ENCODE peak calls at places on chromosomes 13 and 19, in eight cellular contexts. One of them, this sample, is unnamed.

GRCh38 chr13:28817204-28817603 is 2.9 kb upstream of the MTUS2 start:
- DNase-seq in NAMALWA: no peak
- DNase-seq in CD4-positive, alpha-beta T cell: no peak
- DNase-seq in WTC11: peak
- DNase-seq in stimulated activated CD8-positive, alpha-beta memory T cell treated with anti-CD3 and anti-CD28 coated beads, Interleukin-7, amount 100 ng/mL, for 24 hours: no peak
- DNase-seq in neuronal stem cell: no peak
- DNase-seq in stimulated activated naive CD4-positive, alpha-beta T cell: no peak
- DNase-seq in NCI-H2081: no peak
- DNase-seq in this sample: no peak

GRCh38 chr13:33081666-33082065 is 65.4 kb downstream of the KL start:
- DNase-seq in NAMALWA: no peak
- DNase-seq in CD4-positive, alpha-beta T cell: no peak
- DNase-seq in WTC11: no peak
- DNase-seq in stimulated activated CD8-positive, alpha-beta memory T cell treated with anti-CD3 and anti-CD28 coated beads, Interleukin-7, amount 100 ng/mL, for 24 hours: no peak
- DNase-seq in neuronal stem cell: no peak
- DNase-seq in stimulated activated naive CD4-positive, alpha-beta T cell: no peak
- DNase-seq in NCI-H2081: no peak
- DNase-seq in this sample: no peak

GRCh38 chr13:98746968-98747367 is 5.5 kb downstream of the SLC15A1 start:
- DNase-seq in NAMALWA: no peak
- DNase-seq in CD4-positive, alpha-beta T cell: no peak
- DNase-seq in WTC11: no peak
- DNase-seq in stimulated activated CD8-positive, alpha-beta memory T cell treated with anti-CD3 and anti-CD28 coated beads, Interleukin-7, amount 100 ng/mL, for 24 hours: no peak
- DNase-seq in neuronal stem cell: no peak
- DNase-seq in stimulated activated naive CD4-positive, alpha-beta T cell: no peak
- DNase-seq in NCI-H2081: no peak
- DNase-seq in this sample: no peak

GRCh38 chr13:98105929-98106336 is 37.0 kb upstream of the FARP1 start:
- DNase-seq in NAMALWA: no peak
- DNase-seq in CD4-positive, alpha-beta T cell: no peak
- DNase-seq in WTC11: no peak
- DNase-seq in stimulated activated CD8-positive, alpha-beta memory T cell treated with anti-CD3 and anti-CD28 coated beads, Interleukin-7, amount 100 ng/mL, for 24 hours: no peak
- DNase-seq in neuronal stem cell: no peak
- DNase-seq in stimulated activated naive CD4-positive, alpha-beta T cell: no peak
- DNase-seq in NCI-H2081: no peak
- DNase-seq in this sample: no peak

GRCh38 chr13:44713793-44714469 is 137.8 kb upstream of the TSC22D1 start:
- DNase-seq in NAMALWA: no peak
- DNase-seq in CD4-positive, alpha-beta T cell: no peak
- DNase-seq in WTC11: no peak
- DNase-seq in stimulated activated CD8-positive, alpha-beta memory T cell treated with anti-CD3 and anti-CD28 coated beads, Interleukin-7, amount 100 ng/mL, for 24 hours: no peak
- DNase-seq in neuronal stem cell: no peak
- DNase-seq in stimulated activated naive CD4-positive, alpha-beta T cell: no peak
- DNase-seq in NCI-H2081: no peak
- DNase-seq in this sample: no peak

GRCh38 chr19:7933411-7933810 is 7.5 kb upstream of the CTXN1 start:
- DNase-seq in NAMALWA: peak
- DNase-seq in CD4-positive, alpha-beta T cell: no peak
- DNase-seq in WTC11: no peak
- DNase-seq in stimulated activated CD8-positive, alpha-beta memory T cell treated with anti-CD3 and anti-CD28 coated beads, Interleukin-7, amount 100 ng/mL, for 24 hours: no peak
- DNase-seq in neuronal stem cell: no peak
- DNase-seq in stimulated activated naive CD4-positive, alpha-beta T cell: no peak
- DNase-seq in NCI-H2081: no peak
- DNase-seq in this sample: no peak

GRCh38 chr19:48878219-48879024 is 6.2 kb downstream of the PPP1R15A start:
- DNase-seq in NAMALWA: peak
- DNase-seq in CD4-positive, alpha-beta T cell: no peak
- DNase-seq in WTC11: no peak
- DNase-seq in stimulated activated CD8-positive, alpha-beta memory T cell treated with anti-CD3 and anti-CD28 coated beads, Interleukin-7, amount 100 ng/mL, for 24 hours: no peak
- DNase-seq in neuronal stem cell: no peak
- DNase-seq in stimulated activated naive CD4-positive, alpha-beta T cell: no peak
- DNase-seq in NCI-H2081: no peak
- DNase-seq in this sample: peak

GRCh38 chr13:41418027-41418426 is 39.3 kb upstream of the RGCC start:
- DNase-seq in NAMALWA: no peak
- DNase-seq in CD4-positive, alpha-beta T cell: no peak
- DNase-seq in WTC11: no peak
- DNase-seq in stimulated activated CD8-positive, alpha-beta memory T cell treated with anti-CD3 and anti-CD28 coated beads, Interleukin-7, amount 100 ng/mL, for 24 hours: no peak
- DNase-seq in neuronal stem cell: no peak
- DNase-seq in stimulated activated naive CD4-positive, alpha-beta T cell: no peak
- DNase-seq in NCI-H2081: no peak
- DNase-seq in this sample: no peak

GRCh38 chr19:56291857-56292256 is 19.3 kb downstream of the EDDM13 start:
- DNase-seq in NAMALWA: no peak
- DNase-seq in CD4-positive, alpha-beta T cell: no peak
- DNase-seq in WTC11: no peak
- DNase-seq in stimulated activated CD8-positive, alpha-beta memory T cell treated with anti-CD3 and anti-CD28 coated beads, Interleukin-7, amount 100 ng/mL, for 24 hours: no peak
- DNase-seq in neuronal stem cell: no peak
- DNase-seq in stimulated activated naive CD4-positive, alpha-beta T cell: no peak
- DNase-seq in NCI-H2081: no peak
- DNase-seq in this sample: no peak

GRCh38 chr19:35513231-35513974 is at the start of gene DMKN:
- DNase-seq in NAMALWA: no peak
- DNase-seq in CD4-positive, alpha-beta T cell: no peak
- DNase-seq in WTC11: no peak
- DNase-seq in stimulated activated CD8-positive, alpha-beta memory T cell treated with anti-CD3 and anti-CD28 coated beads, Interleukin-7, amount 100 ng/mL, for 24 hours: no peak
- DNase-seq in neuronal stem cell: no peak
- DNase-seq in stimulated activated naive CD4-positive, alpha-beta T cell: no peak
- DNase-seq in NCI-H2081: no peak
- DNase-seq in this sample: no peak

GRCh38 chr19:54444737-54445136 is 4.3 kb upstream of the LENG8 start:
- DNase-seq in NAMALWA: no peak
- DNase-seq in CD4-positive, alpha-beta T cell: no peak
- DNase-seq in WTC11: no peak
- DNase-seq in stimulated activated CD8-positive, alpha-beta memory T cell treated with anti-CD3 and anti-CD28 coated beads, Interleukin-7, amount 100 ng/mL, for 24 hours: no peak
- DNase-seq in neuronal stem cell: no peak
- DNase-seq in stimulated activated naive CD4-positive, alpha-beta T cell: no peak
- DNase-seq in NCI-H2081: no peak
- DNase-seq in this sample: no peak

GRCh38 chr19:40599331-40600085 is 1.7 kb upstream of the LTBP4 start:
- DNase-seq in NAMALWA: no peak
- DNase-seq in CD4-positive, alpha-beta T cell: no peak
- DNase-seq in WTC11: no peak
- DNase-seq in stimulated activated CD8-positive, alpha-beta memory T cell treated with anti-CD3 and anti-CD28 coated beads, Interleukin-7, amount 100 ng/mL, for 24 hours: no peak
- DNase-seq in neuronal stem cell: no peak
- DNase-seq in stimulated activated naive CD4-positive, alpha-beta T cell: no peak
- DNase-seq in NCI-H2081: no peak
- DNase-seq in this sample: no peak

GRCh38 chr19:1312732-1313694 is 27.3 kb downstream of the EFNA2 start:
- DNase-seq in NAMALWA: no peak
- DNase-seq in CD4-positive, alpha-beta T cell: no peak
- DNase-seq in WTC11: no peak
- DNase-seq in stimulated activated CD8-positive, alpha-beta memory T cell treated with anti-CD3 and anti-CD28 coated beads, Interleukin-7, amount 100 ng/mL, for 24 hours: no peak
- DNase-seq in neuronal stem cell: no peak
- DNase-seq in stimulated activated naive CD4-positive, alpha-beta T cell: no peak
- DNase-seq in NCI-H2081: no peak
- DNase-seq in this sample: no peak

GRCh38 chr19:7224205-7224833 is 69.9 kb downstream of the INSR start:
- DNase-seq in NAMALWA: no peak
- DNase-seq in CD4-positive, alpha-beta T cell: no peak
- DNase-seq in WTC11: no peak
- DNase-seq in stimulated activated CD8-positive, alpha-beta memory T cell treated with anti-CD3 and anti-CD28 coated beads, Interleukin-7, amount 100 ng/mL, for 24 hours: no peak
- DNase-seq in neuronal stem cell: no peak
- DNase-seq in stimulated activated naive CD4-positive, alpha-beta T cell: no peak
- DNase-seq in NCI-H2081: no peak
- DNase-seq in this sample: no peak

GRCh38 chr19:53823380-53824120 is 564 bp downstream of the NLRP12 start:
- DNase-seq in NAMALWA: no peak
- DNase-seq in CD4-positive, alpha-beta T cell: no peak
- DNase-seq in WTC11: no peak
- DNase-seq in stimulated activated CD8-positive, alpha-beta memory T cell treated with anti-CD3 and anti-CD28 coated beads, Interleukin-7, amount 100 ng/mL, for 24 hours: no peak
- DNase-seq in neuronal stem cell: no peak
- DNase-seq in stimulated activated naive CD4-positive, alpha-beta T cell: no peak
- DNase-seq in NCI-H2081: no peak
- DNase-seq in this sample: no peak

GRCh38 chr13:60230593-60230992 is 66.9 kb upstream of the DIAPH3 start:
- DNase-seq in NAMALWA: no peak
- DNase-seq in CD4-positive, alpha-beta T cell: no peak
- DNase-seq in WTC11: no peak
- DNase-seq in stimulated activated CD8-positive, alpha-beta memory T cell treated with anti-CD3 and anti-CD28 coated beads, Interleukin-7, amount 100 ng/mL, for 24 hours: no peak
- DNase-seq in neuronal stem cell: no peak
- DNase-seq in stimulated activated naive CD4-positive, alpha-beta T cell: no peak
- DNase-seq in NCI-H2081: no peak
- DNase-seq in this sample: no peak

GRCh38 chr19:38769635-38770211 is 3.6 kb downstream of the LGALS7 start:
- DNase-seq in NAMALWA: peak
- DNase-seq in CD4-positive, alpha-beta T cell: peak
- DNase-seq in WTC11: peak
- DNase-seq in stimulated activated CD8-positive, alpha-beta memory T cell treated with anti-CD3 and anti-CD28 coated beads, Interleukin-7, amount 100 ng/mL, for 24 hours: peak
- DNase-seq in neuronal stem cell: no peak
- DNase-seq in stimulated activated naive CD4-positive, alpha-beta T cell: peak
- DNase-seq in NCI-H2081: no peak
- DNase-seq in this sample: peak

GRCh38 chr19:45322744-45323281 is at the start of gene CKM:
- DNase-seq in NAMALWA: no peak
- DNase-seq in CD4-positive, alpha-beta T cell: no peak
- DNase-seq in WTC11: no peak
- DNase-seq in stimulated activated CD8-positive, alpha-beta memory T cell treated with anti-CD3 and anti-CD28 coated beads, Interleukin-7, amount 100 ng/mL, for 24 hours: no peak
- DNase-seq in neuronal stem cell: no peak
- DNase-seq in stimulated activated naive CD4-positive, alpha-beta T cell: no peak
- DNase-seq in NCI-H2081: no peak
- DNase-seq in this sample: no peak

GRCh38 chr13:40665061-40665753 is 1.2 kb downstream of the FOXO1 start:
- DNase-seq in NAMALWA: peak
- DNase-seq in CD4-positive, alpha-beta T cell: peak
- DNase-seq in WTC11: peak
- DNase-seq in stimulated activated CD8-positive, alpha-beta memory T cell treated with anti-CD3 and anti-CD28 coated beads, Interleukin-7, amount 100 ng/mL, for 24 hours: no peak
- DNase-seq in neuronal stem cell: peak
- DNase-seq in stimulated activated naive CD4-positive, alpha-beta T cell: peak
- DNase-seq in NCI-H2081: no peak
- DNase-seq in this sample: peak